ENCODE peak calls at places on chromosome 12, in ten cellular contexts. K, E, R, O, G, Q, T, U, S and W are unnamed samples.

GRCh38 chr12:83153156-83153555 is 466.4 kb downstream of the TMTC2 start:
- DNase-seq in K (no peak), E (no peak), R (no peak), O (no peak), G (no peak), Q (no peak), T (no peak), U (no peak), S (no peak), W (no peak)

GRCh38 chr12:11321980-11322379 is 11.7 kb upstream of the PRB4 start:
- DNase-seq in K (no peak), E (no peak), R (no peak), O (no peak), G (no peak), Q (peak), T (peak), U (no peak), S (peak), W (no peak)

GRCh38 chr12:15276088-15276698 is 46.1 kb upstream of the PTPRO start:
- DNase-seq in K (no peak), E (peak), R (no peak), O (no peak), G (peak), Q (peak), T (peak), U (no peak), S (peak), W (peak)

GRCh38 chr12:102174761-102175160 is 22.9 kb downstream of the PMCH start:
- DNase-seq in K (no peak), E (no peak), R (no peak), O (no peak), G (peak), Q (no peak), T (no peak), U (no peak), S (no peak), W (peak)

GRCh38 chr12:130706311-130706710 is 9.8 kb downstream of the RIMBP2 start:
- DNase-seq in K (no peak), E (no peak), R (no peak), O (no peak), G (no peak), Q (no peak), T (no peak), U (no peak), S (no peak), W (no peak)

GRCh38 chr12:99131761-99132199 is 486.7 kb downstream of the APAF1 start:
- DNase-seq in K (no peak), E (peak), R (no peak), O (no peak), G (no peak), Q (no peak), T (peak), U (no peak), S (peak), W (no peak)

GRCh38 chr12:68885381-68885780 is 47.6 kb downstream of the CPM start:
- DNase-seq in K (no peak), E (no peak), R (no peak), O (no peak), G (no peak), Q (no peak), T (no peak), U (no peak), S (no peak), W (no peak)

GRCh38 chr12:106585862-106586534 is 3.2 kb downstream of the RFX4 start:
- DNase-seq in K (no peak), E (no peak), R (no peak), O (no peak), G (no peak), Q (no peak), T (no peak), U (no peak), S (no peak), W (no peak)

GRCh38 chr12:128771681-128772080 is 52.1 kb downstream of the SLC15A4 start:
- DNase-seq in K (no peak), E (no peak), R (no peak), O (no peak), G (no peak), Q (peak), T (no peak), U (no peak), S (peak), W (no peak)

GRCh38 chr12:133058203-133059125 is 21.2 kb downstream of the ZNF84 start:
- DNase-seq in K (no peak), E (no peak), R (no peak), O (no peak), G (peak), Q (peak), T (no peak), U (no peak), S (peak), W (no peak)

GRCh38 chr12:130948136-130948535 is 5.6 kb upstream of the ADGRD1 start:
- DNase-seq in K (no peak), E (no peak), R (no peak), O (no peak), G (no peak), Q (no peak), T (no peak), U (no peak), S (no peak), W (no peak)

GRCh38 chr12:45688188-45688587 is 41.3 kb upstream of the ARID2 start:
- DNase-seq in K (peak), E (no peak), R (no peak), O (no peak), G (no peak), Q (no peak), T (no peak), U (no peak), S (no peak), W (no peak)

GRCh38 chr12:30515351-30515750 is 180.3 kb downstream of the IPO8 start:
- DNase-seq in K (no peak), E (no peak), R (no peak), O (no peak), G (peak), Q (peak), T (peak), U (no peak), S (peak), W (peak)

GRCh38 chr12:90618606-90619005 is 336.4 kb downstream of the CCER1 start:
- DNase-seq in K (no peak), E (no peak), R (no peak), O (no peak), G (peak), Q (no peak), T (no peak), U (no peak), S (peak), W (peak)

GRCh38 chr12:15527201-15527782 is 205.0 kb downstream of the PTPRO start:
- DNase-seq in K (no peak), E (no peak), R (no peak), O (no peak), G (peak), Q (peak), T (no peak), U (no peak), S (peak), W (no peak)

GRCh38 chr12:47361389-47362031 is 281.8 kb upstream of the AMIGO2 start:
- DNase-seq in K (no peak), E (peak), R (peak), O (no peak), G (no peak), Q (no peak), T (no peak), U (no peak), S (no peak), W (peak)

GRCh38 chr12:28963554-28963953 is 185.5 kb upstream of the FAR2 start:
- DNase-seq in K (no peak), E (no peak), R (no peak), O (no peak), G (peak), Q (no peak), T (peak), U (no peak), S (peak), W (peak)

GRCh38 chr12:46585854-46586621 is 213.5 kb upstream of the SLC38A2 start:
- DNase-seq in K (no peak), E (no peak), R (peak), O (peak), G (peak), Q (no peak), T (peak), U (no peak), S (peak), W (no peak)

GRCh38 chr12:59182191-59182590 is 261.9 kb upstream of the LRIG3 start:
- DNase-seq in K (no peak), E (peak), R (no peak), O (no peak), G (no peak), Q (no peak), T (no peak), U (no peak), S (peak), W (no peak)

GRCh38 chr12:27592548-27592947 is 68.5 kb downstream of the PPFIBP1 start:
- DNase-seq in K (no peak), E (peak), R (peak), O (no peak), G (peak), Q (no peak), T (peak), U (no peak), S (peak), W (peak)

GRCh38 chr12:67161322-67161918 is 107.7 kb upstream of the CAND1 start:
- DNase-seq in K (no peak), E (peak), R (no peak), O (peak), G (peak), Q (peak), T (peak), U (no peak), S (peak), W (peak)

GRCh38 chr12:120231316-120232011 is 30.6 kb upstream of the RPLP0 start:
- DNase-seq in K (peak), E (no peak), R (peak), O (peak), G (peak), Q (peak), T (peak), U (peak), S (peak), W (peak)

GRCh38 chr12:130765186-130765659 is 49.1 kb upstream of the RIMBP2 start:
- DNase-seq in K (no peak), E (no peak), R (no peak), O (no peak), G (peak), Q (peak), T (peak), U (no peak), S (peak), W (no peak)

GRCh38 chr12:113134521-113134951 is 1.0 kb downstream of the RASAL1 start:
- DNase-seq in K (no peak), E (no peak), R (no peak), O (no peak), G (no peak), Q (no peak), T (no peak), U (no peak), S (no peak), W (no peak)

GRCh38 chr12:98955284-98955683 is 310.2 kb downstream of the APAF1 start:
- DNase-seq in K (no peak), E (peak), R (no peak), O (no peak), G (peak), Q (no peak), T (peak), U (no peak), S (peak), W (peak)

GRCh38 chr12:94077209-94077608 is 71.2 kb upstream of the PLXNC1 start:
- DNase-seq in K (no peak), E (no peak), R (no peak), O (no peak), G (no peak), Q (no peak), T (no peak), U (no peak), S (no peak), W (no peak)

GRCh38 chr12:11716794-11717532 is 67.5 kb downstream of the ETV6 start:
- DNase-seq in K (no peak), E (no peak), R (no peak), O (no peak), G (peak), Q (no peak), T (peak), U (no peak), S (no peak), W (peak)

GRCh38 chr12:51970904-51971646 is 19.6 kb downstream of the ACVR1B start:
- DNase-seq in K (no peak), E (peak), R (no peak), O (no peak), G (peak), Q (no peak), T (peak), U (no peak), S (peak), W (peak)